ENCODE peak calls at places on chromosome 16, in ten cellular contexts. X, I, U, V, S, Q, N, O, J and B are unnamed samples.

GRCh38 chr16:67311607-67312449 is 14.7 kb downstream of the KCTD19 start:
- DNase-seq in U (peak; percentile 92), O (no peak), N (no peak), Q (no peak), V (no peak), X (peak; percentile 93), I (no peak), J (no peak), S (peak; percentile 41), B (peak; percentile 100)

GRCh38 chr16:15950167-15950854 is 895 bp downstream of the ABCC1 start:
- DNase-seq in O (no peak), Q (no peak), X (peak; percentile 61), J (peak; percentile 28), N (peak; percentile 26), V (peak; percentile 48), S (peak; percentile 22), I (peak; percentile 42), U (no peak), B (peak; percentile 67)

GRCh38 chr16:67055712-67056487 is 27.0 kb downstream of the CBFB start:
- DNase-seq in V (no peak), O (no peak), X (peak; percentile 56), J (no peak), Q (no peak), U (peak; percentile 36), I (no peak), S (no peak), N (no peak), B (peak; percentile 81)

GRCh38 chr16:67649494-67649931 is 4.6 kb downstream of the CARMIL2 start:
- DNase-seq in Q (peak; percentile 78), S (no peak), J (no peak), V (no peak), I (no peak), X (no peak), O (no peak), N (no peak), U (no peak), B (no peak)

GRCh38 chr16:66618588-66618987 is 14.1 kb downstream of the CMTM3 start:
- DNase-seq in V (no peak), X (no peak), N (no peak), J (no peak), U (no peak), S (no peak), O (no peak), I (no peak), Q (peak; percentile 79), B (peak; percentile 92)

GRCh38 chr16:71354156-71354555 is 4.4 kb upstream of the CALB2 start:
- DNase-seq in V (no peak), J (no peak), U (no peak), N (no peak), I (no peak), Q (no peak), S (no peak), O (no peak), X (no peak), B (no peak)

GRCh38 chr16:12186774-12187335 is 210.3 kb downstream of the SNX29 start:
- DNase-seq in X (no peak), N (no peak), U (no peak), O (no peak), Q (no peak), S (no peak), I (no peak), V (no peak), J (no peak), B (peak; percentile 20)

GRCh38 chr16:11871193-11871592 is 19.9 kb upstream of the RSL1D1 start:
- DNase-seq in V (peak; percentile 39), S (no peak), U (no peak), I (no peak), J (no peak), X (no peak), Q (no peak), N (no peak), O (peak; percentile 37), B (peak; percentile 55)

GRCh38 chr16:54060599-54061355 is 225.8 kb downstream of the IRX3 start:
- DNase-seq in S (no peak), V (no peak), O (no peak), I (no peak), Q (no peak), N (no peak), X (no peak), U (no peak), J (no peak), B (no peak)

GRCh38 chr16:11064846-11065245 is 120.5 kb downstream of the CLEC16A start:
- DNase-seq in U (no peak), V (no peak), O (no peak), X (no peak), I (no peak), S (no peak), J (no peak), N (no peak), Q (no peak), B (no peak)

GRCh38 chr16:12062343-12063003 is 85.9 kb downstream of the SNX29 start:
- DNase-seq in N (peak; percentile 42), S (peak; percentile 54), V (no peak), I (no peak), J (peak; percentile 95), X (no peak), O (no peak), U (no peak), Q (peak; percentile 87), B (peak; percentile 95)

GRCh38 chr16:30731411-30731810 is 16.8 kb upstream of the PHKG2 start:
- DNase-seq in X (peak; percentile 31), U (no peak), O (no peak), I (no peak), S (no peak), N (no peak), Q (no peak), V (no peak), J (no peak), B (no peak)

GRCh38 chr16:3444032-3444388 is 530 bp downstream of the NAA60 start:
- DNase-seq in X (peak; percentile 51), J (no peak), O (peak; percentile 24), Q (no peak), U (no peak), N (no peak), I (no peak), S (no peak), V (peak; percentile 75), B (peak; percentile 78)

GRCh38 chr16:61596648-61597047 is 439.6 kb downstream of the CDH8 start:
- DNase-seq in U (no peak), S (no peak), N (no peak), X (no peak), I (no peak), O (no peak), V (no peak), J (no peak), Q (no peak), B (no peak)

GRCh38 chr16:61590577-61590976 is 445.7 kb downstream of the CDH8 start:
- DNase-seq in X (no peak), S (no peak), V (no peak), Q (no peak), J (no peak), I (no peak), U (no peak), N (no peak), O (no peak), B (no peak)

GRCh38 chr16:61595605-61596004 is 440.6 kb downstream of the CDH8 start:
- DNase-seq in U (no peak), V (no peak), J (no peak), S (no peak), Q (no peak), N (no peak), X (no peak), O (peak; percentile 5), I (no peak), B (no peak)
- TF ChIP-seq CTCF in U (no peak), V (no peak), J (no peak), S (no peak), Q (no peak), N (no peak), X (no peak), O (no peak), I (no peak), B (no peak)

GRCh38 chr16:57798267-57798810 is 4.0 kb downstream of the KIFC3 start:
- DNase-seq in Q (no peak), J (no peak), S (no peak), O (no peak), U (no peak), N (no peak), I (no peak), V (no peak), X (no peak), B (no peak)
- H3K4me3 ChIP-seq in Q (peak overlapping the region; percentile 25), J (no peak overlapping the region), S (no peak overlapping the region), O (peak overlapping the region; percentile 43), U (peak overlapping the region; percentile 53), N (peak overlapping the region; percentile 23), I (no peak overlapping the region), V (no peak overlapping the region), X (no peak overlapping the region), B (no peak overlapping the region)

GRCh38 chr16:19213885-19214284 is 45.8 kb downstream of the SYT17 start:
- DNase-seq in I (no peak), O (peak; percentile 6), Q (no peak), U (no peak), V (no peak), S (no peak), X (no peak), J (no peak), N (no peak), B (no peak)
- TF ChIP-seq CTCF in I (no peak), O (peak; percentile 7), Q (no peak), U (no peak), V (no peak), S (no peak), X (peak; percentile 15), J (no peak), N (no peak), B (no peak)

GRCh38 chr16:4778050-4778392 is 10.1 kb downstream of the SEPTIN12 start:
- DNase-seq in V (no peak), S (no peak), I (no peak), X (no peak), O (no peak), N (no peak), Q (no peak), U (no peak), J (no peak), B (no peak)

GRCh38 chr16:4777339-4778049 is 10.5 kb upstream of the ZNF500 start:
- DNase-seq in I (no peak), S (no peak), Q (no peak), N (no peak), U (no peak), O (no peak), V (no peak), X (no peak), J (no peak), B (no peak)

GRCh38 chr16:4783251-4783950 is 4.7 kb downstream of the SEPTIN12 start:
- DNase-seq in N (no peak), V (no peak), O (no peak), I (no peak), X (no peak), U (no peak), J (no peak), S (no peak), Q (no peak), B (no peak)

GRCh38 chr16:4783951-4784336 is 4.2 kb downstream of the SEPTIN12 start:
- DNase-seq in I (no peak), N (no peak), S (no peak), U (no peak), J (no peak), O (no peak), Q (peak; percentile 54), V (no peak), X (no peak), B (no peak)

DNA sequence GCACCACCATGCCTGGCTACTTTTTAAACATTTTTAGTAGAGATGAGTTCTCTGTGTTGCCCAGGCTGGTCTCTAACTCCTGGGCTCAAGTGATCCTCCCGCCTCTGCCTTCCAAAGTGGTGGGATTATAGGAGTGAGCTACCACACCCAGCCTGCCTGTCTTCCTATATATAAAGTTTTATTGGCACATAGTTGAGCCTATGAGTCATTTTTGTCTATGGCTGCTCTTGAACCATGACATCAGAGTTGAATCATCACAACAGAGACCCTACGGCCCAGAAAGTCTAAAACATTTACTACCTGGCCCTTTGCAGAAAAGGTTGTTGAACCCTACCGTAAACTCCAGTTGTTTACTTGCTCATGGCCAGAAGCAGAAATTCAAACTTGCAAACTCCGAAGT is 7.9 kb downstream of the SEPTIN12 start:
- DNase-seq in I (no peak), V (no peak), S (no peak), N (no peak), Q (no peak), J (no peak), O (no peak), X (no peak), U (no peak), B (no peak)
- H3K4me3 ChIP-seq in I (no peak overlapping the region), V (no peak overlapping the region), S (no peak overlapping the region), N (no peak overlapping the region), Q (no peak overlapping the region), J (no peak overlapping the region), O (no peak overlapping the region), X (no peak overlapping the region), U (no peak overlapping the region), B (no peak overlapping the region)